ENCODE peak calls at places on chromosomes 5 and 9, in four cellular contexts. One of them, this sample, is unnamed.

GRCh38 chr9:84990850-84991505 is 321.4 kb downstream of the NTRK2 start:
- DNase-seq in H1: no peak
- DNase-seq in K562: no peak
- DNase-seq in GM12878: no peak
- DNase-seq in this sample: no peak

GRCh38 chr5:118687671-118688621 is 300.4 kb downstream of the DTWD2 start:
- DNase-seq in K562: no peak
- DNase-seq in H1: no peak
- DNase-seq in GM12878: no peak
- DNase-seq in this sample: no peak

GRCh38 chr5:65078331-65078730 is 309.6 kb downstream of the CWC27 start:
- DNase-seq in H1: no peak
- DNase-seq in K562: no peak
- DNase-seq in GM12878: no peak
- DNase-seq in this sample: no peak

GRCh38 chr9:76465442-76466298 is 6.7 kb downstream of the GCNT1 start:
- DNase-seq in GM12878: no peak
- DNase-seq in K562: no peak
- DNase-seq in H1: no peak
- DNase-seq in this sample: no peak

GRCh38 chr5:170861855-170862766 is at the start of gene RANBP17:
- DNase-seq in H1: peak
- DNase-seq in K562: no peak
- DNase-seq in GM12878: no peak
- DNase-seq in this sample: no peak

GRCh38 chr5:150186796-150187356 is 3.0 kb upstream of the SLC6A7 start:
- DNase-seq in K562: no peak
- DNase-seq in H1: no peak
- DNase-seq in GM12878: no peak
- DNase-seq in this sample: no peak

GRCh38 chr5:181190711-181191525 is 14.1 kb downstream of the TRIM7 start:
- DNase-seq in K562: no peak
- DNase-seq in GM12878: no peak
- DNase-seq in H1: no peak
- DNase-seq in this sample: no peak

GRCh38 chr9:4026925-4027324 is 272.9 kb downstream of the GLIS3 start:
- DNase-seq in GM12878: no peak
- DNase-seq in H1: no peak
- DNase-seq in K562: no peak
- DNase-seq in this sample: no peak

GRCh38 chr9:95509851-95510529 is 6.8 kb downstream of the PTCH1 start:
- DNase-seq in GM12878: no peak
- DNase-seq in K562: no peak
- DNase-seq in H1: no peak
- DNase-seq in this sample: no peak

GRCh38 chr5:59703789-59704188 is 189.7 kb downstream of the PDE4D start:
- DNase-seq in H1: no peak
- DNase-seq in K562: no peak
- DNase-seq in GM12878: no peak
- DNase-seq in this sample: no peak

GRCh38 chr9:91905958-91906585 is 44.0 kb downstream of the ROR2 start:
- DNase-seq in H1: no peak
- DNase-seq in K562: peak
- DNase-seq in GM12878: no peak
- DNase-seq in this sample: no peak

GRCh38 chr5:83957188-83957587 is 236.5 kb upstream of the HAPLN1 start:
- DNase-seq in H1: no peak
- DNase-seq in K562: no peak
- DNase-seq in GM12878: no peak
- DNase-seq in this sample: no peak

GRCh38 chr5:68074048-68074632 is 141.4 kb upstream of the PIK3R1 start:
- DNase-seq in H1: no peak
- DNase-seq in GM12878: no peak
- DNase-seq in K562: no peak
- DNase-seq in this sample: no peak

GRCh38 chr5:178346607-178347334 is 114.2 kb upstream of the PHYKPL start:
- DNase-seq in K562: no peak
- DNase-seq in H1: no peak
- DNase-seq in GM12878: no peak
- DNase-seq in this sample: no peak

GRCh38 chr5:129115680-129116079 is 21.1 kb downstream of the ISOC1 start:
- DNase-seq in H1: no peak
- DNase-seq in GM12878: no peak
- DNase-seq in K562: no peak
- DNase-seq in this sample: no peak

GRCh38 chr9:133986774-133987454 is 5.2 kb downstream of the VAV2 start:
- DNase-seq in GM12878: no peak
- DNase-seq in H1: no peak
- DNase-seq in K562: no peak
- DNase-seq in this sample: no peak

GRCh38 chr5:111931658-111932057 is 174.7 kb upstream of the NREP start:
- DNase-seq in K562: no peak
- DNase-seq in H1: no peak
- DNase-seq in GM12878: no peak
- DNase-seq in this sample: no peak

GRCh38 chr5:173299820-173300219 is 28.4 kb downstream of the STC2 start:
- DNase-seq in H1: no peak
- DNase-seq in GM12878: no peak
- DNase-seq in K562: no peak
- DNase-seq in this sample: peak

GRCh38 chr5:107361945-107362344 is 308.8 kb downstream of the EFNA5 start:
- DNase-seq in K562: no peak
- DNase-seq in GM12878: no peak
- DNase-seq in H1: no peak
- DNase-seq in this sample: no peak

GRCh38 chr9:116144555-116144954 is 9.0 kb upstream of the PAPPA start:
- DNase-seq in H1: no peak
- DNase-seq in K562: no peak
- DNase-seq in GM12878: no peak
- DNase-seq in this sample: no peak

GRCh38 chr5:150671509-150672236 is 10.6 kb downstream of the MYOZ3 start:
- DNase-seq in K562: no peak
- DNase-seq in H1: no peak
- DNase-seq in GM12878: no peak
- DNase-seq in this sample: no peak

GRCh38 chr9:126697350-126697749 is 83.6 kb downstream of the LMX1B start:
- DNase-seq in H1: no peak
- DNase-seq in K562: no peak
- DNase-seq in GM12878: no peak
- DNase-seq in this sample: no peak

GRCh38 chr5:52466749-52467148 is 321.0 kb upstream of the ITGA1 start:
- DNase-seq in H1: no peak
- DNase-seq in K562: no peak
- DNase-seq in GM12878: no peak
- DNase-seq in this sample: no peak

GRCh38 chr9:127109212-127109711 is 13.2 kb downstream of the ANGPTL2 start:
- DNase-seq in H1: no peak
- DNase-seq in K562: no peak
- DNase-seq in GM12878: no peak
- DNase-seq in this sample: peak

GRCh38 chr5:167653645-167654106 is 637.8 kb upstream of the WWC1 start:
- DNase-seq in K562: no peak
- DNase-seq in GM12878: no peak
- DNase-seq in H1: no peak
- DNase-seq in this sample: no peak

GRCh38 chr9:134657666-134658377 is 16.2 kb downstream of the COL5A1 start:
- DNase-seq in K562: no peak
- DNase-seq in GM12878: no peak
- DNase-seq in H1: no peak
- DNase-seq in this sample: no peak

GRCh38 chr9:109934499-109935214 is 154.7 kb downstream of the PALM2AKAP2 start:
- DNase-seq in GM12878: no peak
- DNase-seq in H1: no peak
- DNase-seq in K562: no peak
- DNase-seq in this sample: no peak

GRCh38 chr9:71681708-71682268 is 86.5 kb downstream of the CEMIP2 start:
- DNase-seq in GM12878: no peak
- DNase-seq in H1: no peak
- DNase-seq in K562: no peak
- DNase-seq in this sample: no peak

GRCh38 chr5:109652096-109652495 is 37.6 kb upstream of the MAN2A1 start:
- DNase-seq in K562: no peak
- DNase-seq in GM12878: no peak
- DNase-seq in H1: no peak
- DNase-seq in this sample: no peak

GRCh38 chr5:166354277-166354676 is 1937.2 kb upstream of the WWC1 start:
- DNase-seq in K562: no peak
- DNase-seq in GM12878: no peak
- DNase-seq in H1: no peak
- DNase-seq in this sample: no peak

GRCh38 chr5:38423536-38424178 is 132.8 kb downstream of the LIFR start:
- DNase-seq in K562: no peak
- DNase-seq in GM12878: no peak
- DNase-seq in H1: no peak
- DNase-seq in this sample: no peak

GRCh38 chr9:136361047-136361756 is 2.3 kb downstream of the DNLZ start:
- DNase-seq in GM12878: no peak
- DNase-seq in H1: no peak
- DNase-seq in K562: no peak
- DNase-seq in this sample: no peak
- H3K4me3 ChIP-seq in GM12878: no peak
- H3K4me3 ChIP-seq in H1: no peak
- H3K4me3 ChIP-seq in K562: no peak
- H3K4me3 ChIP-seq in this sample: no peak

DNA sequence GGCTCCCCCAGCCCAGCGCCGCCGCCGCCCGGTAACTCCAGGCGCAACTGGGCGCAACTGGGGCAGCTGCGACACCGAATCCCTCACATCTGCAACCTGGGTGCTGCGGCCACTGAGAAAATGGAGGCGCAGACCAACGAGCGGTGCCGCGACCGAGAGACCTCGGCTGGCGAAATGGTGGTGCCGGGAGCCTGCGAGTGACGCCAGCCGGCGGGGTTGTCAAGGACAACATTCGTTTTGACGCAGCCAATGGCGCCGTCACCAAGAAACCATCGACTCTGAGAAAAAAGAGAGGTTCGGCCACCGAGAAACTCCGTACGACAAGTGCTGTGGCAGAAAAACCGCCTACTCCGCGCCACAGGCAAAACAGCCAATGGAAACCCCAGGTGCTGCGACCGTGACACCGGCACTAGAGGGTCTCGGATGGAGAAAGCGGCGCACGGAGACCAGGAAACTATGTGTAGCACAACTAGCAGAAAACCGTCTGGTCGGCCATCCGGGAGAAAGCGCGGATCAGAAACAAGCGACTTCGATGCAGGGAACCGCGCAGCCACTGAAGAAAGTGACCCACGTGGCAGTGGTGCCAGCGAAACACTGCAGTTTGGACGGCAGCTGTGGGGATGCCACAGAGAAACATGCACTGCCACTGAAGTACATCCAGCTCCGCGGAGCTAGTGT is 88.8 kb downstream of the ANXA2R start:
- DNase-seq in K562: no peak
- DNase-seq in H1: no peak
- DNase-seq in GM12878: peak
- DNase-seq in this sample: no peak
- TF ChIP-seq CBX5 in K562: no peak
- TF ChIP-seq CBX5 in H1: no peak
- TF ChIP-seq CBX5 in GM12878: no peak
- TF ChIP-seq CBX5 in this sample: no peak

DNA sequence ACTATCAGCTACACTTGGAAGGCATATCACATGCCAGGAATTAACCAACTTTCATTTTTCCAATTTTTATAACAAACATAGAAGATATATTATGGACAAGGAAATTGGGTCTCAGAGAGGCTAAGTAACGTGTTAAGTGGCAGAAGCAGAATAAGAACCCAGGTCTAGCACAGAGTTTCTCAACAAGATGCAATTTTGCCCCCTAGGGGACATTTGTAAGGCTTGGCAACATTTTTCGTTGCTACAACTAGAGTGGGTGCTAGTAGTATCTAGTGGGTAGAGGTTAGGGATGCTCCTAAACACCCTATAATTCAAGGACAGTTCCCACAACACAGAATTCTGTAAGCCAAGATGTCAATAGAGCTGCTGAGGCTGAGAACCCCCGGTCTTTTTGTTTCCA is 180.6 kb downstream of the SNCAIP start:
- DNase-seq in K562: no peak
- DNase-seq in GM12878: no peak
- DNase-seq in H1: no peak
- DNase-seq in this sample: no peak
- TF ChIP-seq BRCA1 in K562: no peak
- TF ChIP-seq BRCA1 in GM12878: no peak
- TF ChIP-seq BRCA1 in H1: no peak
- TF ChIP-seq BRCA1 in this sample: no peak

GRCh38 chr5:78879541-78879940 is 105.6 kb downstream of the ARSB start:
- DNase-seq in K562: no peak
- DNase-seq in H1: no peak
- DNase-seq in GM12878: no peak
- DNase-seq in this sample: no peak
- H3K4me3 ChIP-seq in K562: no peak
- H3K4me3 ChIP-seq in H1: no peak
- H3K4me3 ChIP-seq in GM12878: no peak
- H3K4me3 ChIP-seq in this sample: no peak

GRCh38 chr5:103258957-103259704 is 568 bp downstream of the MACIR start:
- DNase-seq in H1: no peak
- DNase-seq in K562: peak
- DNase-seq in GM12878: no peak
- DNase-seq in this sample: peak
- TF ChIP-seq CBX5 in H1: no peak
- TF ChIP-seq CBX5 in K562: no peak
- TF ChIP-seq CBX5 in GM12878: peak
- TF ChIP-seq CBX5 in this sample: no peak

This sample was measured in HepG2.